ENCODE peak calls at places on chromosomes 6 and 20, in five cellular contexts. One of them, this sample, is unnamed. For H3K9me3, the result is how much of the 10 kb centered on the place peaks cover.

GRCh38 chr6:72746276-72746675 is 124.4 kb downstream of the KCNQ5 start:
- DNase-seq in CD8-positive, alpha-beta memory T cell: no peak
- DNase-seq in left ventricle myocardium inferior: no peak
- DNase-seq in psoas muscle: no peak
- DNase-seq in tibial artery: no peak
- DNase-seq in this sample: no peak

GRCh38 chr6:125947581-125947980 is 9.0 kb upstream of the HINT3 start:
- DNase-seq in CD8-positive, alpha-beta memory T cell: no peak
- DNase-seq in left ventricle myocardium inferior: no peak
- DNase-seq in psoas muscle: no peak
- DNase-seq in tibial artery: no peak
- DNase-seq in this sample: no peak

GRCh38 chr20:21046413-21047070 is 59.6 kb downstream of the LINC00237 start:
- DNase-seq in CD8-positive, alpha-beta memory T cell: no peak
- DNase-seq in left ventricle myocardium inferior: no peak
- DNase-seq in psoas muscle: no peak
- DNase-seq in tibial artery: no peak
- DNase-seq in this sample: no peak

GRCh38 chr20:1212607-1213396 is 9.5 kb downstream of the C20orf202 start:
- DNase-seq in CD8-positive, alpha-beta memory T cell: peak
- DNase-seq in left ventricle myocardium inferior: peak
- DNase-seq in psoas muscle: peak
- DNase-seq in tibial artery: peak
- DNase-seq in this sample: peak

GRCh38 chr6:24883618-24884017 is 52.1 kb downstream of the RIPOR2 start:
- DNase-seq in CD8-positive, alpha-beta memory T cell: no peak
- DNase-seq in left ventricle myocardium inferior: no peak
- DNase-seq in psoas muscle: no peak
- DNase-seq in tibial artery: no peak
- DNase-seq in this sample: no peak

GRCh38 chr6:6969761-6970223 is 138.0 kb upstream of the RREB1 start:
- DNase-seq in CD8-positive, alpha-beta memory T cell: no peak
- DNase-seq in left ventricle myocardium inferior: no peak
- DNase-seq in psoas muscle: no peak
- DNase-seq in tibial artery: no peak
- DNase-seq in this sample: no peak

GRCh38 chr20:12383770-12384304 is 466.1 kb downstream of the BTBD3 start:
- DNase-seq in CD8-positive, alpha-beta memory T cell: no peak
- DNase-seq in left ventricle myocardium inferior: no peak
- DNase-seq in psoas muscle: no peak
- DNase-seq in tibial artery: no peak
- DNase-seq in this sample: no peak

GRCh38 chr6:93105017-93105416 is 314.3 kb downstream of the EPHA7 start:
- DNase-seq in CD8-positive, alpha-beta memory T cell: no peak
- DNase-seq in left ventricle myocardium inferior: no peak
- DNase-seq in psoas muscle: no peak
- DNase-seq in tibial artery: no peak
- DNase-seq in this sample: no peak

GRCh38 chr20:51358032-51358724 is 184.3 kb downstream of the NFATC2 start:
- DNase-seq in CD8-positive, alpha-beta memory T cell: no peak
- DNase-seq in left ventricle myocardium inferior: no peak
- DNase-seq in psoas muscle: peak
- DNase-seq in tibial artery: no peak
- DNase-seq in this sample: no peak

GRCh38 chr6:7242835-7243187 is 70.2 kb downstream of the SSR1 start:
- DNase-seq in CD8-positive, alpha-beta memory T cell: no peak
- DNase-seq in left ventricle myocardium inferior: no peak
- DNase-seq in psoas muscle: no peak
- DNase-seq in tibial artery: no peak
- DNase-seq in this sample: no peak

GRCh38 chr6:31915351-31915750 is 12.2 kb upstream of the C2 start:
- DNase-seq in CD8-positive, alpha-beta memory T cell: no peak
- DNase-seq in left ventricle myocardium inferior: no peak
- DNase-seq in psoas muscle: no peak
- DNase-seq in tibial artery: no peak
- DNase-seq in this sample: no peak

GRCh38 chr6:155341130-155341828 is 27.0 kb upstream of the TFB1M start:
- DNase-seq in CD8-positive, alpha-beta memory T cell: no peak
- DNase-seq in left ventricle myocardium inferior: no peak
- DNase-seq in psoas muscle: no peak
- DNase-seq in tibial artery: no peak
- DNase-seq in this sample: no peak

GRCh38 chr20:43961541-43962471 is 47.2 kb downstream of the TOX2 start:
- DNase-seq in CD8-positive, alpha-beta memory T cell: no peak
- DNase-seq in left ventricle myocardium inferior: no peak
- DNase-seq in psoas muscle: peak
- DNase-seq in tibial artery: peak
- DNase-seq in this sample: no peak

GRCh38 chr6:83062225-83062624 is 3.4 kb downstream of the UBE3D start:
- DNase-seq in CD8-positive, alpha-beta memory T cell: no peak
- DNase-seq in left ventricle myocardium inferior: no peak
- DNase-seq in psoas muscle: no peak
- DNase-seq in tibial artery: no peak
- DNase-seq in this sample: no peak

GRCh38 chr6:3341467-3341866 is 82.7 kb downstream of the PSMG4 start:
- DNase-seq in CD8-positive, alpha-beta memory T cell: no peak
- DNase-seq in left ventricle myocardium inferior: no peak
- DNase-seq in psoas muscle: peak
- DNase-seq in tibial artery: no peak
- DNase-seq in this sample: no peak

GRCh38 chr6:50056242-50056641 is 6.5 kb upstream of the DEFB112 start:
- DNase-seq in CD8-positive, alpha-beta memory T cell: no peak
- DNase-seq in left ventricle myocardium inferior: no peak
- DNase-seq in psoas muscle: no peak
- DNase-seq in tibial artery: no peak
- DNase-seq in this sample: no peak

GRCh38 chr6:165052561-165053500 is 256.6 kb downstream of the C6orf118 start:
- DNase-seq in CD8-positive, alpha-beta memory T cell: no peak
- DNase-seq in left ventricle myocardium inferior: no peak
- DNase-seq in psoas muscle: no peak
- DNase-seq in tibial artery: no peak
- DNase-seq in this sample: no peak

GRCh38 chr6:165056292-165056691 is 253.1 kb downstream of the C6orf118 start:
- DNase-seq in CD8-positive, alpha-beta memory T cell: no peak
- DNase-seq in left ventricle myocardium inferior: no peak
- DNase-seq in psoas muscle: no peak
- DNase-seq in tibial artery: no peak
- DNase-seq in this sample: no peak

GRCh38 chr6:165060636-165061190 is 248.7 kb downstream of the C6orf118 start:
- DNase-seq in CD8-positive, alpha-beta memory T cell: no peak
- DNase-seq in left ventricle myocardium inferior: no peak
- DNase-seq in psoas muscle: no peak
- DNase-seq in tibial artery: no peak
- DNase-seq in this sample: no peak

GRCh38 chr6:165059032-165059431 is 250.4 kb downstream of the C6orf118 start:
- DNase-seq in CD8-positive, alpha-beta memory T cell: no peak
- DNase-seq in left ventricle myocardium inferior: no peak
- DNase-seq in psoas muscle: no peak
- DNase-seq in tibial artery: no peak
- DNase-seq in this sample: no peak

DNA sequence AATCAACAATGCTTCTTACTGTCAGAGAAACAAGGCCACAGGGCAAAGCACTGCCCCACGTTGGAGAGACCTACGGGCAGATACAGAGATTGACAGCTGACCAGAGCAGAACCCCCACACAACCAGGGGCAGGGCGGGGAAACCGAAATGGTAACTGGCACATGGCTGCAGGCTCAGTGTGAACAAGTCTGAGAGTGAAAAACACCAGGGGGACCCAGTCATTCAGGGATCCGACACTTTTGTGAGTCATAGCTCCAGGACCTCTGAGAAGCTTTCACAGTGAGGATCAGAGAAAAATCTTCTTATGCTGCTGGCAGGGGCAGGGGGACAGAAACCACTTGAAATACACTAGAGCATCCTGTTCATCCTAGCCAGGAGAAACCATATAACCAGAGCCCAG is 254.2 kb downstream of the C6orf118 start:
- DNase-seq in CD8-positive, alpha-beta memory T cell: no peak
- DNase-seq in left ventricle myocardium inferior: no peak
- DNase-seq in psoas muscle: no peak
- DNase-seq in tibial artery: no peak
- DNase-seq in this sample: no peak
- H3K9me3 ChIP-seq in CD8-positive, alpha-beta memory T cell: under half
- H3K9me3 ChIP-seq in left ventricle myocardium inferior: under half
- H3K9me3 ChIP-seq in psoas muscle: under half
- H3K9me3 ChIP-seq in tibial artery: under half
- H3K9me3 ChIP-seq in this sample: under half

GRCh38 chr20:24895898-24896658 is 53.0 kb upstream of the CST7 start:
- DNase-seq in CD8-positive, alpha-beta memory T cell: no peak
- DNase-seq in left ventricle myocardium inferior: no peak
- DNase-seq in psoas muscle: no peak
- DNase-seq in tibial artery: peak
- DNase-seq in this sample: no peak

GRCh38 chr20:24894488-24894887 is 54.6 kb upstream of the CST7 start:
- DNase-seq in CD8-positive, alpha-beta memory T cell: no peak
- DNase-seq in left ventricle myocardium inferior: no peak
- DNase-seq in psoas muscle: no peak
- DNase-seq in tibial artery: no peak
- DNase-seq in this sample: no peak

GRCh38 chr20:24896984-24897383 is 52.1 kb upstream of the CST7 start:
- DNase-seq in CD8-positive, alpha-beta memory T cell: no peak
- DNase-seq in left ventricle myocardium inferior: no peak
- DNase-seq in psoas muscle: no peak
- DNase-seq in tibial artery: no peak
- DNase-seq in this sample: no peak

GRCh38 chr20:24892931-24893330 is 56.1 kb upstream of the CST7 start:
- DNase-seq in CD8-positive, alpha-beta memory T cell: no peak
- DNase-seq in left ventricle myocardium inferior: no peak
- DNase-seq in psoas muscle: no peak
- DNase-seq in tibial artery: no peak
- DNase-seq in this sample: no peak

DNA sequence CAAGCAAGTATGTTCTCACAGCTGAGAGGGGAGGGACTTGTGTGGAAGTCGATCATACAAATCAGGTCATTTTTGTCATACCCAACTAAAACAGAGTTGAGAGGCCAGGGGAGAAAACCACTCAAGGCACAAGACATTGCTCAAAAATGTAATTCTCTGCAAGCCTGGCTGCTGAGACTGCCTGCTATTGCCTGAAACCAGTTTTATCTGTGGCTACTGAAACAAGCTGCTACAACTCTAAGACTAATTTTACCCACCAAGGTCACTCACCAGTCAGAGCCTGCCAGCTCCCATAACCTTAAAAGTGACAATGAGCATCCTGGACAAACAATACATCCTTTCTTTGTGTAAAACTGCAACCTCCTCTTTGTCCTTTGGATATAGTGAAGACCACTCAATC is 54.1 kb upstream of the CST7 start:
- DNase-seq in CD8-positive, alpha-beta memory T cell: no peak
- DNase-seq in left ventricle myocardium inferior: no peak
- DNase-seq in psoas muscle: no peak
- DNase-seq in tibial artery: no peak
- DNase-seq in this sample: no peak
- H3K9me3 ChIP-seq in CD8-positive, alpha-beta memory T cell: under half
- H3K9me3 ChIP-seq in left ventricle myocardium inferior: under half
- H3K9me3 ChIP-seq in psoas muscle: under half
- H3K9me3 ChIP-seq in tibial artery: under half
- H3K9me3 ChIP-seq in this sample: under half

GRCh38 chr20:61598586-61598985 is 346.5 kb downstream of the CDH4 start:
- DNase-seq in CD8-positive, alpha-beta memory T cell: no peak
- DNase-seq in left ventricle myocardium inferior: no peak
- DNase-seq in psoas muscle: no peak
- DNase-seq in tibial artery: no peak
- DNase-seq in this sample: no peak

GRCh38 chr20:61599061-61599930 is 347.2 kb downstream of the CDH4 start:
- DNase-seq in CD8-positive, alpha-beta memory T cell: no peak
- DNase-seq in left ventricle myocardium inferior: no peak
- DNase-seq in psoas muscle: no peak
- DNase-seq in tibial artery: no peak
- DNase-seq in this sample: no peak

GRCh38 chr20:61601853-61602252 is 349.8 kb downstream of the CDH4 start:
- DNase-seq in CD8-positive, alpha-beta memory T cell: no peak
- DNase-seq in left ventricle myocardium inferior: no peak
- DNase-seq in psoas muscle: no peak
- DNase-seq in tibial artery: no peak
- DNase-seq in this sample: no peak

GRCh38 chr20:61601361-61601760 is 349.3 kb downstream of the CDH4 start:
- DNase-seq in CD8-positive, alpha-beta memory T cell: no peak
- DNase-seq in left ventricle myocardium inferior: no peak
- DNase-seq in psoas muscle: no peak
- DNase-seq in tibial artery: no peak
- DNase-seq in this sample: no peak

DNA sequence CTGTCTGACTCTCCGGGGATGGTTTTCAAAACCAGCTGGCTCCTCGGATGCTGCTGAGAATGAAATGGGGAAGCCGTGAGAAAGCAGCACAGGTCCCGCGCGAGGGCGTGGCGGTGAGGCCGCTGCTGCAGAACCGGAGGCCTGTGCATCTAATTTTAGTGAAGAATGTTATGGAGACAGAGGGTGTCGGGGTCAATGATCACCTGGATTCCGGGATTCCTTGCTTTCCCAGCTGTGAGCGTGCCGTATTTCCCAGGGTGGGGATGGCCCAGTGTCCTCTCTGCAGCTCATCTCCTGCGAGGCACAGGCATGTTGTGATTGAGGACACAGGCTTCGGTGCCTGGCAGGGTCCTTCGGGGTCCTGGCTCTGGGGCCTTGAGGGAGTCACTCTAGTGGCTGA is 348.0 kb downstream of the CDH4 start:
- DNase-seq in CD8-positive, alpha-beta memory T cell: no peak
- DNase-seq in left ventricle myocardium inferior: no peak
- DNase-seq in psoas muscle: no peak
- DNase-seq in tibial artery: no peak
- DNase-seq in this sample: no peak
- H3K9me3 ChIP-seq in CD8-positive, alpha-beta memory T cell: under half
- H3K9me3 ChIP-seq in left ventricle myocardium inferior: under half
- H3K9me3 ChIP-seq in psoas muscle: under half
- H3K9me3 ChIP-seq in tibial artery: under half
- H3K9me3 ChIP-seq in this sample: under half

GRCh38 chr6:41268478-41268877 is 18.0 kb downstream of the TREM1 start:
- DNase-seq in CD8-positive, alpha-beta memory T cell: no peak
- DNase-seq in left ventricle myocardium inferior: no peak
- DNase-seq in psoas muscle: no peak
- DNase-seq in tibial artery: no peak
- DNase-seq in this sample: no peak

GRCh38 chr6:41258196-41258493 is 28.3 kb downstream of the TREM1 start:
- DNase-seq in CD8-positive, alpha-beta memory T cell: no peak
- DNase-seq in left ventricle myocardium inferior: no peak
- DNase-seq in psoas muscle: no peak
- DNase-seq in tibial artery: no peak
- DNase-seq in this sample: no peak

GRCh38 chr6:41266555-41266954 is 19.9 kb downstream of the TREM1 start:
- DNase-seq in CD8-positive, alpha-beta memory T cell: no peak
- DNase-seq in left ventricle myocardium inferior: no peak
- DNase-seq in psoas muscle: no peak
- DNase-seq in tibial artery: no peak
- DNase-seq in this sample: no peak

GRCh38 chr6:41262401-41262800 is 24.1 kb downstream of the TREM1 start:
- DNase-seq in CD8-positive, alpha-beta memory T cell: no peak
- DNase-seq in left ventricle myocardium inferior: no peak
- DNase-seq in psoas muscle: no peak
- DNase-seq in tibial artery: no peak
- DNase-seq in this sample: no peak

DNA sequence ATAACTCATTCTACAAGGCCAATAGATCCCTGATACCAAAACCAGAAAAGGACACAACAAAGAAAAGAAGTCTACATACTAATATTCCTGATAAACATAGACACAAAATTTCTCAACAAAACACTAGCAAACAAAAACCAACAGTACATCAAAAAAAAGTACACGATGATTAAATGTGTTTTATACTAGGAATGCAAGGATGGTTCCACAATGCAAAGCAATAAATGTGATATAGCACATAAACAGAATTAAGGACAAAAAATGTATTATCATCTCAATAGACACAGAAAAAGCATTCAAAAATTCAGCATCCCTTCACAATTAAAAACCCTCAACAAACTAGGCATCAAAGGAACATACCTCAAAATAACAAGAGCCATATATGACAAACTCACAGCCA is 23.2 kb downstream of the TREM1 start:
- DNase-seq in CD8-positive, alpha-beta memory T cell: no peak
- DNase-seq in left ventricle myocardium inferior: no peak
- DNase-seq in psoas muscle: no peak
- DNase-seq in tibial artery: no peak
- DNase-seq in this sample: no peak
- H3K9me3 ChIP-seq in CD8-positive, alpha-beta memory T cell: under half
- H3K9me3 ChIP-seq in left ventricle myocardium inferior: half or more
- H3K9me3 ChIP-seq in psoas muscle: under half
- H3K9me3 ChIP-seq in tibial artery: under half
- H3K9me3 ChIP-seq in this sample: under half

This sample was measured in T-helper 17 cell.